ENCODE peak calls at places on chromosomes 4 and X, in eight cellular contexts. P is Peyer's patch, Y is left lung, M is endothelial cell of umbilical vein, G is BJ, E is MM.1S, Z is neural progenitor cell, C is AG09309. O is an unnamed sample.

GRCh38 chrX:9873952-9874351 is 87.7 kb downstream of the SHROOM2 start:
- DNase-seq in P (peak), Y (no peak), M (peak), G (no peak), E (peak), Z (peak), C (no peak), O (no peak)

GRCh38 chr4:47642985-47643745 is 158.1 kb downstream of the ATP10D start:
- DNase-seq in P (no peak), Y (no peak), M (no peak), G (no peak), E (no peak), Z (peak), C (peak), O (peak)

GRCh38 chrX:3176439-3176820 is 135.2 kb downstream of the ARSF start:
- DNase-seq in P (no peak), Y (no peak), M (no peak), G (peak), E (no peak), Z (peak), C (peak), O (no peak)

GRCh38 chr4:68342139-68342538 is 7.8 kb downstream of the YTHDC1 start:
- DNase-seq in P (no peak), Y (no peak), M (peak), G (peak), E (no peak), Z (peak), C (no peak), O (no peak)

GRCh38 chr4:8072235-8072968 is 86.2 kb downstream of the ABLIM2 start:
- DNase-seq in P (no peak), Y (peak), M (no peak), G (no peak), E (no peak), Z (no peak), C (no peak), O (no peak)

GRCh38 chr4:36244257-36245084 is at the start of gene ARAP2:
- DNase-seq in P (peak), Y (peak), M (no peak), G (no peak), E (peak), Z (peak), C (no peak), O (no peak)

GRCh38 chrX:97858592-97858991 is 974.9 kb downstream of the RPA4 start:
- DNase-seq in P (no peak), Y (no peak), M (peak), G (no peak), E (no peak), Z (no peak), C (no peak), O (no peak)

GRCh38 chr4:168511780-168512467 is 15.1 kb downstream of the PALLD start:
- DNase-seq in P (peak), Y (no peak), M (no peak), G (no peak), E (no peak), Z (no peak), C (no peak), O (no peak)

GRCh38 chr4:48127231-48127881 is 6.7 kb downstream of the TXK start:
- DNase-seq in P (no peak), Y (no peak), M (no peak), G (no peak), E (no peak), Z (peak), C (no peak), O (no peak)

GRCh38 chr4:39970559-39971270 is 7.0 kb downstream of the PDS5A start:
- DNase-seq in P (peak), Y (peak), M (no peak), G (no peak), E (no peak), Z (peak), C (no peak), O (no peak)

GRCh38 chr4:76748649-76749048 is 149.3 kb downstream of the SOWAHB start:
- DNase-seq in P (peak), Y (no peak), M (peak), G (no peak), E (peak), Z (peak), C (no peak), O (no peak)

GRCh38 chrX:143781103-143781502 is 60.6 kb upstream of the SPANXN2 start:
- DNase-seq in P (no peak), Y (no peak), M (no peak), G (no peak), E (no peak), Z (no peak), C (no peak), O (peak)

GRCh38 chr4:54961357-54961975 is 163.9 kb downstream of the KDR start:
- DNase-seq in P (no peak), Y (no peak), M (peak), G (no peak), E (peak), Z (peak), C (peak), O (no peak)

GRCh38 chr4:115360441-115360840 is 247.0 kb upstream of the NDST4 start:
- DNase-seq in P (no peak), Y (no peak), M (no peak), G (peak), E (no peak), Z (no peak), C (no peak), O (peak)

GRCh38 chrX:22090181-22090580 is 58.1 kb downstream of the PHEX start:
- DNase-seq in P (no peak), Y (no peak), M (peak), G (peak), E (no peak), Z (no peak), C (no peak), O (peak)

GRCh38 chr4:70892086-70892769 is 9.9 kb upstream of the MOB1B start:
- DNase-seq in P (peak), Y (no peak), M (no peak), G (no peak), E (no peak), Z (no peak), C (no peak), O (peak)

GRCh38 chr4:10096201-10096975 is 20.2 kb downstream of the WDR1 start:
- DNase-seq in P (peak), Y (peak), M (peak), G (peak), E (peak), Z (no peak), C (peak), O (peak)

GRCh38 chrX:20061869-20062254 is 54.8 kb downstream of the MAP7D2 start:
- DNase-seq in P (no peak), Y (no peak), M (no peak), G (no peak), E (peak), Z (no peak), C (peak), O (no peak)

GRCh38 chr4:115145393-115146160 is 32.2 kb upstream of the NDST4 start:
- DNase-seq in P (no peak), Y (no peak), M (no peak), G (no peak), E (no peak), Z (no peak), C (no peak), O (no peak)

GRCh38 chrX:104351173-104351769 is 96.5 kb upstream of the ESX1 start:
- DNase-seq in P (no peak), Y (no peak), M (peak), G (peak), E (no peak), Z (no peak), C (peak), O (peak)

GRCh38 chr4:105246712-105247111 is 100.0 kb downstream of the TET2 start:
- DNase-seq in P (no peak), Y (no peak), M (no peak), G (peak), E (no peak), Z (peak), C (peak), O (peak)

GRCh38 chrX:30971761-30972603 is 82.9 kb upstream of the TAB3 start:
- DNase-seq in P (peak), Y (no peak), M (peak), G (peak), E (peak), Z (peak), C (peak), O (no peak)

GRCh38 chrX:124274438-124275166 is 57.9 kb upstream of the TEX13D start:
- DNase-seq in P (no peak), Y (no peak), M (no peak), G (no peak), E (no peak), Z (peak), C (no peak), O (no peak)

GRCh38 chr4:125062079-125062478 is 252.7 kb upstream of the FAT4 start:
- DNase-seq in P (no peak), Y (no peak), M (no peak), G (no peak), E (no peak), Z (peak), C (no peak), O (no peak)

GRCh38 chrX:119495734-119496520 is 27.7 kb downstream of the SLC25A5 start:
- DNase-seq in P (peak), Y (no peak), M (no peak), G (no peak), E (peak), Z (peak), C (no peak), O (no peak)

GRCh38 chr4:1864076-1865008 is 6.9 kb upstream of the NSD2 start:
- DNase-seq in P (no peak), Y (no peak), M (no peak), G (no peak), E (no peak), Z (peak), C (no peak), O (no peak)

GRCh38 chr4:184899261-184900134 is 73.7 kb upstream of the ACSL1 start:
- DNase-seq in P (no peak), Y (peak), M (no peak), G (no peak), E (no peak), Z (no peak), C (peak), O (no peak)

GRCh38 chr4:80540785-80541469 is 205.4 kb downstream of the CFAP299 start:
- DNase-seq in P (no peak), Y (no peak), M (no peak), G (no peak), E (no peak), Z (no peak), C (no peak), O (no peak)

GRCh38 chr4:2292679-2293108 is 30.8 kb upstream of the MXD4 start:
- DNase-seq in P (no peak), Y (no peak), M (no peak), G (peak), E (no peak), Z (no peak), C (peak), O (no peak)

GRCh38 chr4:152118819-152119553 is 358.2 kb upstream of the GATB start:
- DNase-seq in P (no peak), Y (no peak), M (no peak), G (no peak), E (no peak), Z (peak), C (no peak), O (no peak)

GRCh38 chr4:20618010-20618409 is 82.2 kb upstream of the PACRGL start:
- DNase-seq in P (peak), Y (no peak), M (peak), G (peak), E (no peak), Z (peak), C (no peak), O (no peak)

GRCh38 chrX:78886550-78886949 is 58.6 kb upstream of the P2RY10 start:
- DNase-seq in P (no peak), Y (no peak), M (no peak), G (no peak), E (peak), Z (peak), C (no peak), O (no peak)

GRCh38 chrX:106611323-106611681 is 476 bp upstream of the RADX start:
- DNase-seq in P (no peak), Y (no peak), M (no peak), G (no peak), E (no peak), Z (no peak), C (no peak), O (no peak)
- H3K4me3 ChIP-seq in P (peak), Y (peak), M (peak), G (peak), E (peak), Z (peak), C (peak), O (peak)

DNA sequence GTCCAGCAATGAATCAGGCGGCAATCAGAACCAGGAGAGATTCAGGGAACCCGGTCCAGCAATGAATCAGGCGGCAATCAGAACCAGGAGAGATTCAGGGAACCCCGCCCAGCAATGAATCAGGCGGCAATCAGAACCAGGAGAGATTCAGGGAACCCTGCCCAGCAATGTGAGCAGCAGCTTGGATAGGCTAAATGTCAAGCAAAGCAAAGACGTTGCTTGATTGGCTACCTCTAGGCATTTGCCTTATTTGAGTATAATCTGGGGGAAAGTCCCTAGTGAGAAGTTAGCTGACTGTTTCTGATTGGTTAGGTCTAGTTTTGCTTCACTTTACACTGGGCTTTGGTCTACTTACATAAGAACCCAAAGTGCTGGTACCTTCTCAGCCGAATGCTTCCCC is 1212.2 kb upstream of the TENM3 start:
- DNase-seq in P (no peak), Y (no peak), M (no peak), G (peak), E (no peak), Z (no peak), C (peak), O (no peak)
- H3K4me3 ChIP-seq in P (no peak), Y (no peak), M (no peak), G (no peak), E (no peak), Z (no peak), C (no peak), O (no peak)

GRCh38 chr4:134326866-134327265 is 125.3 kb upstream of the PABPC4L start:
- DNase-seq in P (no peak), Y (peak), M (no peak), G (no peak), E (no peak), Z (no peak), C (no peak), O (no peak)
- H3K4me3 ChIP-seq in P (no peak), Y (no peak), M (no peak), G (no peak), E (no peak), Z (no peak), C (no peak), O (no peak)

GRCh38 chr4:112706840-112707207 is 69.9 kb downstream of the LARP7 start:
- DNase-seq in P (no peak), Y (no peak), M (no peak), G (no peak), E (no peak), Z (no peak), C (no peak), O (no peak)
- H3K4me3 ChIP-seq in P (no peak), Y (no peak), M (no peak), G (no peak), E (no peak), Z (peak), C (no peak), O (no peak)

DNA sequence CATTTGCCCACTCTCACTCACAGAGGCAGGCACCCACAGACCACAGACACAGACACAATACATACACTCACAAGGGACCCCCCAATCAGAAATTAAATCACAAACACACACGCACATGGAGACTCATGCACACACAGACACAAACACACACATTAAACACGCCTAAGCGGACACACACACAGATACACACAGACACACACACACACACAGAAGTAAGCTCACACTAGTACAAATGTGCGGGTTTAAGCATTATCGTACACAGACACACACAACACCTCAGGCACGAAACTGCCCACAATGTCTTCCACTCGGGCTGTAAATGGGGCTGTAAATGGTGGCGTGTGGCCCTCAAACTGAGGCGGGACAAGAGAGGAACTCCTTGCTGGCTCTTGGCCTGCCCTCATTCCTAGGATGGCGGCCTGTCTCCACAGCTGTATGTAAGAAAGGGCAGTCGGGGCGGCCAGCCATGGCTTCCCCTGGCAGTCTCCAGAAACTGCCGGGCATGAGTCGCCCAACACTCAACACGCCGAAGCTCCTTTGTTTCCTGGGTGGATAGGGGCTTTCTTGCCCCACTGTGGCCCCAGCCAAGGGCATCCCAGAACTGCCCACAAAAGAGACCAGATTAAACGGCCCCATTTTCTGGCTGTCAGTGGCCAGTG is 53.9 kb downstream of the NBDY start:
- DNase-seq in P (peak), Y (no peak), M (no peak), G (no peak), E (no peak), Z (no peak), C (no peak), O (no peak)
- H3K4me3 ChIP-seq in P (peak), Y (no peak), M (no peak), G (no peak), E (peak), Z (no peak), C (peak), O (no peak)

GRCh38 chr4:86451560-86452322 is 91.9 kb upstream of the MAPK10 start:
- DNase-seq in P (no peak), Y (no peak), M (no peak), G (no peak), E (no peak), Z (peak), C (no peak), O (no peak)
- H3K4me3 ChIP-seq in P (peak), Y (no peak), M (no peak), G (no peak), E (no peak), Z (no peak), C (no peak), O (no peak)

GRCh38 chr4:116734178-116734577 is 351.2 kb downstream of the TRAM1L1 start:
- DNase-seq in P (no peak), Y (no peak), M (no peak), G (no peak), E (no peak), Z (no peak), C (no peak), O (no peak)
- H3K4me3 ChIP-seq in P (no peak), Y (no peak), M (no peak), G (no peak), E (no peak), Z (no peak), C (no peak), O (no peak)